ENCODE peak calls at places on chromosomes 7 and 10, in four cellular contexts. O is aorta, Y is left ventricle myocardium inferior, T is esophagus squamous epithelium. X is an unnamed sample.

GRCh38 chr7:91264924-91265681 is 870 bp downstream of the FZD1 start:
- DNase-seq in T (no peak), O (peak; percentile 74), Y (peak; percentile 56), X (no peak)

GRCh38 chr7:82506208-82506607 is 62.6 kb upstream of the CACNA2D1 start:
- DNase-seq in Y (no peak), T (no peak), O (no peak), X (no peak)

GRCh38 chr7:12328888-12329770 is 74.5 kb downstream of the VWDE start:
- DNase-seq in Y (no peak), T (no peak), O (no peak), X (no peak)

GRCh38 chr7:153939177-153939576 is 113.0 kb upstream of the DPP6 start:
- DNase-seq in O (no peak), T (no peak), Y (no peak), X (no peak)

GRCh38 chr10:112184379-112184778 is 814 bp upstream of the GPAM start:
- DNase-seq in O (no peak), Y (no peak), T (no peak), X (no peak)

GRCh38 chr7:115676080-115676479 is 354.5 kb downstream of the TFEC start:
- DNase-seq in T (no peak), Y (no peak), O (no peak), X (no peak)

GRCh38 chr7:145779165-145779564 is 337.4 kb upstream of the CNTNAP2 start:
- DNase-seq in O (no peak), Y (no peak), T (no peak), X (no peak)

GRCh38 chr7:123929620-123930019 is 4.6 kb downstream of the SPAM1 start:
- DNase-seq in T (no peak), Y (no peak), O (no peak), X (no peak)

GRCh38 chr10:117570880-117571279 is 28.3 kb downstream of the EMX2 start:
- DNase-seq in T (no peak), O (no peak), Y (no peak), X (no peak)

GRCh38 chr10:75619636-75620035 is 188.2 kb downstream of the LRMDA start:
- DNase-seq in Y (no peak), O (no peak), T (no peak), X (no peak)

GRCh38 chr7:133931053-133931452 is 196.1 kb upstream of the LRGUK start:
- DNase-seq in T (no peak), O (no peak), Y (no peak), X (no peak)

GRCh38 chr7:28921822-28922221 is 36.3 kb downstream of the TRIL start:
- DNase-seq in O (no peak), T (no peak), Y (no peak), X (peak; percentile 2)

GRCh38 chr7:86600506-86601290 is 43.0 kb upstream of the GRM3 start:
- DNase-seq in Y (no peak), T (no peak), O (no peak), X (no peak)

GRCh38 chr7:39589323-39590111 is 23.3 kb downstream of the YAE1 start:
- DNase-seq in Y (no peak), T (no peak), O (no peak), X (peak; percentile 32)

GRCh38 chr10:129756912-129757861 is 206.9 kb downstream of the EBF3 start:
- DNase-seq in O (no peak), Y (no peak), T (no peak), X (no peak)

GRCh38 chr10:31320598-31321211 is 1.7 kb downstream of the ZEB1 start:
- DNase-seq in O (peak; percentile 55), Y (peak; percentile 53), T (no peak), X (no peak)

GRCh38 chr10:58867683-58868082 is 308.8 kb upstream of the PHYHIPL start:
- DNase-seq in O (no peak), Y (no peak), T (no peak), X (no peak)

GRCh38 chr7:56447864-56448693 is 331.9 kb upstream of the NUPR2 start:
- DNase-seq in T (no peak), Y (peak; percentile 26), O (peak; percentile 59), X (no peak)

DNA sequence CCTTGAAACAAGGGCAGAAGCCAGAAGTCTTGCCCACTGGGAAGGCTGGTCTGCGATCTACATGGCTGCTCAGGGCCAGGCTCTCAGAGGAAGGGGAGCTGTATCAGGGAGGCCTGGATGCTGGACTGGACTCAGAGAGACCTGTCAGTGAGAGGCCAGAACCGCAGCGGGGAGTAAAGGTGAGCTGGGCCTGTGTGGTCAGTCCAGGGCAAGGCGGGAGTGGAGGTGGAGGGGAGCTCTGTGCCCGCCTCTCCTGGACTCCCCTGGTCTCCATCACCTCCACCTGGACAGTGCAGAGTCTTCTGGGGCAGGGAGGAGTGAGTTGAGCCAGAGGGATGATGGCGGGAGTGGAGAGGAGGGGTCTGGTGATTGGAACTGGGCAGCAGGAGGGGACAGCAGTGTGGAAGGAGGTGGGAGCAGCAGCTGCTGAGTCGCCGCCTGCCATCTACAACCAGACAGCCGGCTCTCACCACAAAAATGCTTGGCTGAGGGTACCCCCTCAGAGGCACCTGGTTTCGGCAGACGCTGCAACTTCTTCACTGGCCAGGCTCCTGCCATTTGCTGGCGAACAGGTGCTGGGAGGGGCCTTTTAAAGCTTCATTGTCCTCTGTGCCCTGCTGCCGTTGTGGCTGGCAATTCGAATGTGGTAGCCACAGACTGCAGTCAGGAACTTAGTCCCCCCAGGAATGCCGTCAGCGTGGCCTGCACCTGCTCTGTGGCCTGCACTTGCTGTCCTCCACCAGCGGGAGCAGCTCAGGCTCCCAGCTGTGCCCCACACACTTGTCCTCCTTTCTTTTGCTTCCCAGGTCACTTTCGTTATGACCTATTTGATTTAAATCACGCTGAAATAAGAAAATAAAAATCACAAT is 3.5 kb downstream of the RASSF4 start:
- DNase-seq in T (no peak), O (peak; percentile 60), Y (no peak), X (no peak)
- H3K4me1 ChIP-seq in T (peaks cover 94% of the 10 kb centered on the region), O (peaks cover 3% of the 10 kb centered on the region), Y (peaks cover 96% of the 10 kb centered on the region), X (peaks cover 16% of the 10 kb centered on the region)

GRCh38 chr10:72331575-72332422 is 22.9 kb downstream of the DNAJB12 start:
- DNase-seq in Y (peak; percentile 81), T (peak; percentile 56), O (peak; percentile 95), X (peak; percentile 91)
- H3K4me1 ChIP-seq in Y (peaks cover 98% of the 10 kb centered on the region), T (peaks cover 98% of the 10 kb centered on the region), O (no peaks in the 10 kb centered on the region), X (peaks cover 93% of the 10 kb centered on the region)

GRCh38 chr7:603152-603941 is 83.7 kb upstream of the PDGFA start:
- DNase-seq in Y (no peak), T (no peak), O (no peak), X (no peak)

GRCh38 chr7:602341-603141 is 82.9 kb upstream of the PDGFA start:
- DNase-seq in O (peak; percentile 82), Y (no peak), T (no peak), X (no peak)

GRCh38 chr7:600935-601334 is 81.3 kb upstream of the PDGFA start:
- DNase-seq in O (peak; percentile 76), T (no peak), Y (no peak), X (no peak)

GRCh38 chr7:600149-600814 is 80.6 kb upstream of the PDGFA start:
- DNase-seq in O (peak; percentile 45), T (no peak), Y (no peak), X (no peak)

GRCh38 chr7:601573-602340 is 82.1 kb upstream of the PDGFA start:
- DNase-seq in O (peak; percentile 92), Y (peak; percentile 49), T (no peak), X (peak; percentile 79)
- H3K4me1 ChIP-seq in O (no peaks in the 10 kb centered on the region), Y (peaks cover 43% of the 10 kb centered on the region), T (peaks cover 52% of the 10 kb centered on the region), X (peaks cover 51% of the 10 kb centered on the region)

GRCh38 chr7:5636446-5636835 is 145.0 kb downstream of the RNF216 start:
- DNase-seq in Y (no peak), O (no peak), T (no peak), X (no peak)
- H3K4me1 ChIP-seq in Y (peaks cover 64% of the 10 kb centered on the region), O (no peaks in the 10 kb centered on the region), T (peaks cover 65% of the 10 kb centered on the region), X (peaks cover under 1% of the 10 kb centered on the region)

GRCh38 chr7:102045681-102046372 is 228.4 kb downstream of the CUX1 start:
- DNase-seq in Y (no peak), O (no peak), T (no peak), X (no peak)

GRCh38 chr7:102044641-102044983 is 227.2 kb downstream of the CUX1 start:
- DNase-seq in T (no peak), O (no peak), Y (no peak), X (no peak)

GRCh38 chr7:102047167-102047566 is 229.7 kb downstream of the CUX1 start:
- DNase-seq in T (no peak), Y (no peak), O (no peak), X (no peak)

GRCh38 chr7:102044984-102045673 is 227.7 kb downstream of the CUX1 start:
- DNase-seq in O (peak; percentile 66), Y (peak; percentile 65), T (no peak), X (no peak)

DNA sequence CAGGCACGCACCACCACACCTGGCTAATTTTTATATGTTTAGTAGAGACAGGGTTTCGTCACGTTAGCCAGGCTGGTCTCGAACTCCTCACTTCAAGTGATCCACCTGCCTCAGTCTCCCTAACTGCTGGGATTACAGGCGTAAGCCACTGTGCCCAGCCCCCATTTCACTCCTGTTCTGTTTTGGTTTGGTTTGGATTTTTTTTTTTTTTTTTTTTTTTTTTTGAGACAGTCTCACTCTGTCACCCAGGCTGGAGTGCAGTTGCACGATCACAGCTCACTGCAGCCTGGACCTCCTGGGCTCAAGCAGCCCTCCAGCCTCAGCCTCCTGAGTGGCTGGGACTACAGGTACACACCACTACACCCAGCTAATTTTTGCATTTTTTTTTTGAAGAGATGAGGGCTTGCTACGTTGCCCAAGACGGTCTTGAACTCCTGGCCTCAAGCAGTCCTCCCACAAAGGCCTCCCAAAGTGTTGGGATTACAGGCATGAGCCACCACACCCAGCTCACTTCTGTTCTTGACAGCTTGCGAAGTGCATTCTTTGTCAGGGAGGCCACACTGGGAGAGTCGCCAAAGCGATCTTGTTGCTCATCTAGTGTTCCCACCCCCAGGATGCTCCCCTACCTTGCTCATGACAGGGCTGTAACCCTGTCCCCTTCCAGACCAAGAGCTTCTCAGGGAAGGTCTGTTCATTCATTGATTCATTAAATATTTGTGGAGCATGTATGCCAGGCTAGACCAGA is 229.1 kb downstream of the CUX1 start:
- DNase-seq in O (no peak), Y (no peak), T (no peak), X (no peak)
- H3K4me1 ChIP-seq in O (no peaks in the 10 kb centered on the region), Y (peaks cover 46% of the 10 kb centered on the region), T (peaks cover 30% of the 10 kb centered on the region), X (no peaks in the 10 kb centered on the region)

GRCh38 chr10:43064331-43065075 is 12.4 kb upstream of the RET start:
- DNase-seq in T (no peak), Y (no peak), O (no peak), X (no peak)
- H3K4me1 ChIP-seq in T (no peaks in the 10 kb centered on the region), Y (peaks cover 16% of the 10 kb centered on the region), O (no peaks in the 10 kb centered on the region), X (no peaks in the 10 kb centered on the region)

GRCh38 chr7:106119719-106120118 is 7.6 kb upstream of the SYPL1 start:
- DNase-seq in O (no peak), Y (no peak), T (no peak), X (no peak)
- H3K4me1 ChIP-seq in O (no peaks in the 10 kb centered on the region), Y (peaks cover 54% of the 10 kb centered on the region), T (peaks cover 3% of the 10 kb centered on the region), X (peaks cover 8% of the 10 kb centered on the region)

DNA sequence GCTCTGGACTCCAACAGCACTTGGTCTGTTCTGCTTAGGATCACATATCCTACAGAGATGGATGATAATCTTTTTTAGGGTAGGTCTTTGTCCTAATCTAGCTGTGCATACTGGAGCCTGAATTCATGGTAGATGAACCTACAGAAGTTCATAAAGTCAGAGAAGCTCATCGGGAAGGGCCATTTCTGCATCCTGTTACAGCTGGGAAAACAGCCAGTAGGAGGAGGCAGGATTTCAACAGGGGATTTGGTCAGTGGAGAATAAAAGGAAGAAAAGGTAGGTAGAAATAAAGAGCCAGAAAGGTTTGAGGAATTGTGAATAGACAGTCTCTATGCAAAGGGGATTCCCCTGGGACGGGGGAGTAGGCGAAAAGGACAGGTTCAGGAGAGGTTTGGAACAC is 101.4 kb downstream of the ANK3 start:
- DNase-seq in O (no peak), Y (no peak), T (no peak), X (no peak)
- H3K4me1 ChIP-seq in O (peaks cover 4% of the 10 kb centered on the region), Y (peaks cover 85% of the 10 kb centered on the region), T (peaks cover 11% of the 10 kb centered on the region), X (no peaks in the 10 kb centered on the region)

GRCh38 chr10:32348297-32349198 is 1.6 kb upstream of the EPC1 start:
- DNase-seq in Y (no peak), O (no peak), T (no peak), X (no peak)
- H3K4me1 ChIP-seq in Y (peaks cover 81% of the 10 kb centered on the region), O (no peaks in the 10 kb centered on the region), T (peaks cover 68% of the 10 kb centered on the region), X (peaks cover 43% of the 10 kb centered on the region)

X was measured in effector memory CD4-positive, alpha-beta T cell.